ENCODE peak calls at places on chromosomes 5 and 9, in eight cellular contexts. O is sigmoid colon, L is NCI-H2171 treated with DMSO at 0.1 percent for 48 hours, W is kidney tubule cell, F is AML-193, D is brain pericyte, G is nephron progenitor cell, E is ureter. B is an unnamed sample.

GRCh38 chr9:14340994-14341393 is 27.1 kb upstream of the NFIB start:
- DNase-seq in O (no peak), L (no peak), W (no peak), F (no peak), D (no peak), G (no peak), E (no peak), B (no peak)

GRCh38 chr5:124783794-124784193 is 37.4 kb upstream of the ZNF608 start:
- DNase-seq in O (no peak), L (no peak), W (no peak), F (no peak), D (no peak), G (no peak), E (no peak), B (no peak)

GRCh38 chr5:109409061-109409843 is 522 bp downstream of the PJA2 start:
- DNase-seq in O (peak), L (peak), W (peak), F (peak), D (peak), G (peak), E (peak), B (peak)

GRCh38 chr5:76081811-76082783 is 1.1 kb upstream of the SV2C start:
- DNase-seq in O (no peak), L (no peak), W (no peak), F (no peak), D (no peak), G (peak), E (no peak), B (no peak)

GRCh38 chr5:74870299-74871067 is 4.3 kb upstream of the FAM169A start:
- DNase-seq in O (no peak), L (no peak), W (no peak), F (no peak), D (no peak), G (no peak), E (no peak), B (no peak)

GRCh38 chr5:42614509-42614908 is 142.1 kb upstream of the CCDC152 start:
- DNase-seq in O (no peak), L (no peak), W (peak), F (no peak), D (no peak), G (no peak), E (no peak), B (no peak)

GRCh38 chr5:150065886-150066285 is 20.5 kb downstream of the CSF1R start:
- DNase-seq in O (peak), L (no peak), W (no peak), F (no peak), D (no peak), G (no peak), E (no peak), B (peak)

GRCh38 chr5:103894882-103895281 is 332.3 kb upstream of the NUDT12 start:
- DNase-seq in O (no peak), L (no peak), W (no peak), F (no peak), D (no peak), G (peak), E (no peak), B (no peak)

GRCh38 chr9:134204041-134204440 is 39.7 kb upstream of the RNU6ATAC start:
- DNase-seq in O (peak), L (peak), W (no peak), F (no peak), D (no peak), G (no peak), E (no peak), B (peak)

GRCh38 chr5:321233-321725 is at the start of gene AHRR:
- DNase-seq in O (no peak), L (peak), W (peak), F (no peak), D (no peak), G (peak), E (no peak), B (no peak)

GRCh38 chr5:149546974-149547373 is 4.3 kb downstream of the CSNK1A1 start:
- DNase-seq in O (no peak), L (no peak), W (peak), F (no peak), D (no peak), G (no peak), E (no peak), B (no peak)

GRCh38 chr9:123637596-123637939 is 281.6 kb downstream of the CRB2 start:
- DNase-seq in O (no peak), L (no peak), W (peak), F (no peak), D (peak), G (no peak), E (no peak), B (no peak)

GRCh38 chr9:27664136-27664819 is 91.0 kb upstream of the C9orf72 start:
- DNase-seq in O (no peak), L (no peak), W (no peak), F (no peak), D (no peak), G (no peak), E (no peak), B (no peak)

GRCh38 chr5:148620696-148621095 is 33.6 kb downstream of the HTR4 start:
- DNase-seq in O (no peak), L (no peak), W (no peak), F (no peak), D (no peak), G (no peak), E (no peak), B (no peak)

GRCh38 chr9:87226896-87227295 is 270.8 kb upstream of the DAPK1 start:
- DNase-seq in O (no peak), L (no peak), W (no peak), F (no peak), D (no peak), G (no peak), E (no peak), B (no peak)

B was measured in sciatic nerve.